ENCODE peak calls at places on chromosome 20, in eight cellular contexts. One of them, this sample, is unnamed.
A peak's percentile ranks its signal among the peaks of the same experiment; 100 is the strongest.

GRCh38 chr20:62887147-62887859 is 25.7 kb upstream of the TCFL5 start:
- DNase-seq in foreskin fibroblast: peak; percentile 89
- DNase-seq in GM12864: no peak
- DNase-seq in CD4-positive, alpha-beta T cell: no peak
- DNase-seq in AG09319: peak; percentile 32
- DNase-seq in mammary epithelial cell: peak; percentile 75
- DNase-seq in Peyer's patch: peak; percentile 34
- DNase-seq in mesothelial cell of epicardium: no peak
- DNase-seq in this sample: no peak

GRCh38 chr20:33915726-33916331 is 77.9 kb upstream of the RALY start:
- DNase-seq in foreskin fibroblast: no peak
- DNase-seq in GM12864: no peak
- DNase-seq in CD4-positive, alpha-beta T cell: peak; percentile 40
- DNase-seq in AG09319: no peak
- DNase-seq in mammary epithelial cell: peak; percentile 15
- DNase-seq in Peyer's patch: peak; percentile 44
- DNase-seq in mesothelial cell of epicardium: no peak
- DNase-seq in this sample: peak; percentile 70

GRCh38 chr20:47704746-47705496 is 80.4 kb downstream of the SULF2 start:
- DNase-seq in foreskin fibroblast: no peak
- DNase-seq in GM12864: no peak
- DNase-seq in CD4-positive, alpha-beta T cell: no peak
- DNase-seq in AG09319: no peak
- DNase-seq in mammary epithelial cell: peak; percentile 47
- DNase-seq in Peyer's patch: no peak
- DNase-seq in mesothelial cell of epicardium: no peak
- DNase-seq in this sample: no peak

GRCh38 chr20:728022-728944 is 40.0 kb downstream of the SLC52A3 start:
- DNase-seq in foreskin fibroblast: peak; percentile 20
- DNase-seq in GM12864: no peak
- DNase-seq in CD4-positive, alpha-beta T cell: peak; percentile 18
- DNase-seq in AG09319: no peak
- DNase-seq in mammary epithelial cell: no peak
- DNase-seq in Peyer's patch: no peak
- DNase-seq in mesothelial cell of epicardium: peak; percentile 87
- DNase-seq in this sample: peak; percentile 81

GRCh38 chr20:61185181-61185580 is 66.9 kb upstream of the CDH4 start:
- DNase-seq in foreskin fibroblast: no peak
- DNase-seq in GM12864: no peak
- DNase-seq in CD4-positive, alpha-beta T cell: no peak
- DNase-seq in AG09319: no peak
- DNase-seq in mammary epithelial cell: peak; percentile 43
- DNase-seq in Peyer's patch: no peak
- DNase-seq in mesothelial cell of epicardium: no peak
- DNase-seq in this sample: no peak

GRCh38 chr20:64116016-64116415 is 8.7 kb upstream of the NPBWR2 start:
- DNase-seq in foreskin fibroblast: no peak
- DNase-seq in GM12864: no peak
- DNase-seq in CD4-positive, alpha-beta T cell: no peak
- DNase-seq in AG09319: no peak
- DNase-seq in mammary epithelial cell: no peak
- DNase-seq in Peyer's patch: peak; percentile 13
- DNase-seq in mesothelial cell of epicardium: peak; percentile 34
- DNase-seq in this sample: no peak

GRCh38 chr20:12882832-12883506 is 125.8 kb upstream of the SPTLC3 start:
- DNase-seq in foreskin fibroblast: peak; percentile 7
- DNase-seq in GM12864: no peak
- DNase-seq in CD4-positive, alpha-beta T cell: no peak
- DNase-seq in AG09319: no peak
- DNase-seq in mammary epithelial cell: peak; percentile 51
- DNase-seq in Peyer's patch: no peak
- DNase-seq in mesothelial cell of epicardium: no peak
- DNase-seq in this sample: no peak

GRCh38 chr20:58131111-58131510 is 97.3 kb downstream of the ANKRD60 start:
- DNase-seq in foreskin fibroblast: peak; percentile 71
- DNase-seq in GM12864: no peak
- DNase-seq in CD4-positive, alpha-beta T cell: no peak
- DNase-seq in AG09319: no peak
- DNase-seq in mammary epithelial cell: no peak
- DNase-seq in Peyer's patch: no peak
- DNase-seq in mesothelial cell of epicardium: no peak
- DNase-seq in this sample: no peak

GRCh38 chr20:20373046-20373706 is 5.3 kb downstream of the INSM1 start:
- DNase-seq in foreskin fibroblast: peak; percentile 50
- DNase-seq in GM12864: no peak
- DNase-seq in CD4-positive, alpha-beta T cell: no peak
- DNase-seq in AG09319: no peak
- DNase-seq in mammary epithelial cell: peak; percentile 64
- DNase-seq in Peyer's patch: no peak
- DNase-seq in mesothelial cell of epicardium: no peak
- DNase-seq in this sample: no peak

GRCh38 chr20:34089655-34090324 is 22.3 kb downstream of the EIF2S2 start:
- DNase-seq in foreskin fibroblast: no peak
- DNase-seq in GM12864: no peak
- DNase-seq in CD4-positive, alpha-beta T cell: no peak
- DNase-seq in AG09319: no peak
- DNase-seq in mammary epithelial cell: no peak
- DNase-seq in Peyer's patch: no peak
- DNase-seq in mesothelial cell of epicardium: no peak
- DNase-seq in this sample: no peak

GRCh38 chr20:14507711-14508110 is 170.3 kb upstream of the FLRT3 start:
- DNase-seq in foreskin fibroblast: no peak
- DNase-seq in GM12864: no peak
- DNase-seq in CD4-positive, alpha-beta T cell: no peak
- DNase-seq in AG09319: no peak
- DNase-seq in mammary epithelial cell: no peak
- DNase-seq in Peyer's patch: no peak
- DNase-seq in mesothelial cell of epicardium: no peak
- DNase-seq in this sample: no peak

GRCh38 chr20:6402026-6402425 is 279.2 kb upstream of the FERMT1 start:
- DNase-seq in foreskin fibroblast: no peak
- DNase-seq in GM12864: no peak
- DNase-seq in CD4-positive, alpha-beta T cell: no peak
- DNase-seq in AG09319: no peak
- DNase-seq in mammary epithelial cell: no peak
- DNase-seq in Peyer's patch: no peak
- DNase-seq in mesothelial cell of epicardium: no peak
- DNase-seq in this sample: no peak

GRCh38 chr20:61436268-61436667 is 184.2 kb downstream of the CDH4 start:
- DNase-seq in foreskin fibroblast: peak; percentile 34
- DNase-seq in GM12864: no peak
- DNase-seq in CD4-positive, alpha-beta T cell: no peak
- DNase-seq in AG09319: no peak
- DNase-seq in mammary epithelial cell: peak; percentile 90
- DNase-seq in Peyer's patch: no peak
- DNase-seq in mesothelial cell of epicardium: no peak
- DNase-seq in this sample: no peak

GRCh38 chr20:32474009-32474716 is 111.0 kb downstream of the NOL4L start:
- DNase-seq in foreskin fibroblast: no peak
- DNase-seq in GM12864: no peak
- DNase-seq in CD4-positive, alpha-beta T cell: no peak
- DNase-seq in AG09319: no peak
- DNase-seq in mammary epithelial cell: no peak
- DNase-seq in Peyer's patch: no peak
- DNase-seq in mesothelial cell of epicardium: peak; percentile 37
- DNase-seq in this sample: no peak

GRCh38 chr20:10653593-10654288 is 20.1 kb downstream of the JAG1 start:
- DNase-seq in foreskin fibroblast: peak; percentile 31
- DNase-seq in GM12864: no peak
- DNase-seq in CD4-positive, alpha-beta T cell: no peak
- DNase-seq in AG09319: peak; percentile 62
- DNase-seq in mammary epithelial cell: no peak
- DNase-seq in Peyer's patch: no peak
- DNase-seq in mesothelial cell of epicardium: no peak
- DNase-seq in this sample: no peak

GRCh38 chr20:44959082-44959895 is 908 bp downstream of the TOMM34 start:
- DNase-seq in foreskin fibroblast: peak; percentile 76
- DNase-seq in GM12864: no peak
- DNase-seq in CD4-positive, alpha-beta T cell: peak; percentile 26
- DNase-seq in AG09319: no peak
- DNase-seq in mammary epithelial cell: peak; percentile 86
- DNase-seq in Peyer's patch: peak; percentile 58
- DNase-seq in mesothelial cell of epicardium: peak; percentile 49
- DNase-seq in this sample: peak; percentile 58
- TF ChIP-seq CTCF in foreskin fibroblast: no peak
- TF ChIP-seq CTCF in GM12864: no peak
- TF ChIP-seq CTCF in CD4-positive, alpha-beta T cell: no peak
- TF ChIP-seq CTCF in AG09319: no peak
- TF ChIP-seq CTCF in mammary epithelial cell: no peak
- TF ChIP-seq CTCF in Peyer's patch: no peak
- TF ChIP-seq CTCF in mesothelial cell of epicardium: no peak
- TF ChIP-seq CTCF in this sample: no peak

DNA sequence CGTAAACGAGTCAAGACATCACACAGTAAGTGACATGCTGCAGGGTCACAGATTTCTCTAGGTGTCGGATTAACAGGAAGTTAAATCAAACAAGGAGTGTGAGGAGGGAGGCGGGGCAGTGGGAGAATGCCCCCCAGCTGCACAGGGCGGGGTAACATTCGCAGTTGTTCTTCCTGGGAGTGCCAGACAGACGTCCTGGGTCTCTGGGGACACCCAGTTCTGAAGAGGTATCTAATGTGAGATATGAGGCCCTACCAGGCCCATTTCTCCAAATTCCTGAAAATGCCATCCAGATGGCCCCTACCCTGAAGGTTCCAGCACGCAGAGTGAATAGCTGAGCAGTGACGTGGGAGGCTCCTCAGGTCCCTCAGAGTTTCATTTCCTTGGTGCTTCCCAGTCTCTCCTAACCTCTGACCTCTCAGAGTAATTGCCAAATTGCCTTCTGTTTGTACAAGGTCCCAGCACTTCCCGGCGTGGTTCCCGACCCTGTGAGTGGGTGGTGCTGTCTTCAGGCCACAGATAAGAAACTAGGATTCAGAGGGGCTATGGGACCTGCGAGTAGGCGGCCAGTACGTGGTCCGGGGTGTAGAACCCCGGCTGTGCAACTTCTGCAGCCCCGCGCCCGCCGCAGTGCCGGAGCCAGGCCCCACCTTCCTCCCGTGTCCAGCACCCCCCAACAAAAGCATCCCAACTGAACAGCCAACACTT is 1.8 kb downstream of the RRBP1 start:
- DNase-seq in foreskin fibroblast: peak; percentile 72
- DNase-seq in GM12864: no peak
- DNase-seq in CD4-positive, alpha-beta T cell: no peak
- DNase-seq in AG09319: no peak
- DNase-seq in mammary epithelial cell: peak; percentile 40
- DNase-seq in Peyer's patch: no peak
- DNase-seq in mesothelial cell of epicardium: peak; percentile 43
- DNase-seq in this sample: no peak
- TF ChIP-seq CTCF in foreskin fibroblast: no peak
- TF ChIP-seq CTCF in GM12864: no peak
- TF ChIP-seq CTCF in CD4-positive, alpha-beta T cell: no peak
- TF ChIP-seq CTCF in AG09319: no peak
- TF ChIP-seq CTCF in mammary epithelial cell: no peak
- TF ChIP-seq CTCF in Peyer's patch: no peak
- TF ChIP-seq CTCF in mesothelial cell of epicardium: no peak
- TF ChIP-seq CTCF in this sample: no peak

GRCh38 chr20:37408930-37409210 is 62.9 kb downstream of the SRC start:
- DNase-seq in foreskin fibroblast: no peak
- DNase-seq in GM12864: no peak
- DNase-seq in CD4-positive, alpha-beta T cell: no peak
- DNase-seq in AG09319: no peak
- DNase-seq in mammary epithelial cell: no peak
- DNase-seq in Peyer's patch: no peak
- DNase-seq in mesothelial cell of epicardium: no peak
- DNase-seq in this sample: no peak

GRCh38 chr20:37406010-37406998 is 60.4 kb downstream of the SRC start:
- DNase-seq in foreskin fibroblast: no peak
- DNase-seq in GM12864: no peak
- DNase-seq in CD4-positive, alpha-beta T cell: no peak
- DNase-seq in AG09319: no peak
- DNase-seq in mammary epithelial cell: peak; percentile 18
- DNase-seq in Peyer's patch: no peak
- DNase-seq in mesothelial cell of epicardium: peak; percentile 65
- DNase-seq in this sample: peak; percentile 87

GRCh38 chr20:37407573-37408002 is 61.6 kb downstream of the SRC start:
- DNase-seq in foreskin fibroblast: no peak
- DNase-seq in GM12864: no peak
- DNase-seq in CD4-positive, alpha-beta T cell: no peak
- DNase-seq in AG09319: no peak
- DNase-seq in mammary epithelial cell: no peak
- DNase-seq in Peyer's patch: no peak
- DNase-seq in mesothelial cell of epicardium: no peak
- DNase-seq in this sample: no peak

GRCh38 chr20:37407117-37407566 is 61.2 kb downstream of the SRC start:
- DNase-seq in foreskin fibroblast: no peak
- DNase-seq in GM12864: no peak
- DNase-seq in CD4-positive, alpha-beta T cell: no peak
- DNase-seq in AG09319: no peak
- DNase-seq in mammary epithelial cell: peak; percentile 57
- DNase-seq in Peyer's patch: no peak
- DNase-seq in mesothelial cell of epicardium: no peak
- DNase-seq in this sample: no peak

DNA sequence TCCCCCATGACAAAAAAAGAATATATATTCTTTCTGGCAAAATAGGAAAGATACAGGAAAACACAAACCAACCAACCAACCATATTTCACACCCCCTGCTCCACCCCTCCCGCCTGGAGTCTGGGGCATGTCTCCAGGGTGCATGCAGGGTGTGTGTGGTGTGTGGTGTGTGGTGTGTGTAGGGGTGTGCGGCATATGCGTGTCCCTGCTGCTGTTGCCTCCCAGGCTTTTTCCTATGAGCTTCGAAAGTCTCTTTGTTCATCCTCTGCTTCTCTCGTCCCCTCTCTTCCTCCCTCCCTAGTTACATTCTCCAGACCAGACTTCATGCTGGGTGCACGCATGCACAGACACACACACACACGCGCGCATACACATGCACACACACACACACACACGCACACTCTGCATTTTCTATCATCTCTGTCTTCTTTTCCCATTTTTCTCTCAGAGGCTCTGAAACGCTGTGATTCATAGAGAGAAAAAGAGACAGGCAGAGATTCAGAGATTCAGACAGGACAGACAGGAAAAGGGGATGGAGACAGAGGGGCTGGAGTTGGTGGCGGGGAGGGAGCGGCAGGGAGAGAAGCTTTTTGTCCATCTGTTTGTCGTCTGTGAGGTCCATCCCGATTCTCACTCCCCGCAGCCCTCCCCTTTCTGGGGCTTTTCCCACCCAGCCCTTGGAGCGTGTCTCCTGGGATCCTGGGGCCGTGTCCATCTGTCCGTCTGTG is 62.4 kb downstream of the SRC start:
- DNase-seq in foreskin fibroblast: no peak
- DNase-seq in GM12864: no peak
- DNase-seq in CD4-positive, alpha-beta T cell: no peak
- DNase-seq in AG09319: no peak
- DNase-seq in mammary epithelial cell: no peak
- DNase-seq in Peyer's patch: no peak
- DNase-seq in mesothelial cell of epicardium: no peak
- DNase-seq in this sample: no peak
- TF ChIP-seq CTCF in foreskin fibroblast: no peak
- TF ChIP-seq CTCF in GM12864: no peak
- TF ChIP-seq CTCF in CD4-positive, alpha-beta T cell: no peak
- TF ChIP-seq CTCF in AG09319: no peak
- TF ChIP-seq CTCF in mammary epithelial cell: no peak
- TF ChIP-seq CTCF in Peyer's patch: no peak
- TF ChIP-seq CTCF in mesothelial cell of epicardium: no peak
- TF ChIP-seq CTCF in this sample: no peak

DNA sequence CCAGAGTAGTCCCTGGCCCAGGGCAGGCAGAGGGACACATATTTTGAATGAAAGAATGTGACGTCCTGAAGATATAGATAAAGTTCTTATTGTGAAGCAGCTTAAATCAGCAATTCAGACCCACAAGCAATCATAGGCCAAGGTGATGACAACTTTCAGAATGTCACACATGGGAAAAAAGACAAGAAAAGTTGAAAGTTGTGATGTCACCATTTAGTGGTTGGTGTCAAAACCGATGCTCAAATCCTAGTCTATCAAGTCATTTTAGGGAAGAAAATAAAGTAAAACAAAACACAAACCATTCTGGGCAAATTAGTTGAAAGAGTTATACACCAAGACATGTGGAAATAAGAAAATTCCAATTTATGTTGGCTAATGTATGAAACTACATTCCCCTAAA is 710.8 kb downstream of the DOK5 start:
- DNase-seq in foreskin fibroblast: no peak
- DNase-seq in GM12864: no peak
- DNase-seq in CD4-positive, alpha-beta T cell: no peak
- DNase-seq in AG09319: no peak
- DNase-seq in mammary epithelial cell: no peak
- DNase-seq in Peyer's patch: no peak
- DNase-seq in mesothelial cell of epicardium: no peak
- DNase-seq in this sample: no peak
- TF ChIP-seq CTCF in foreskin fibroblast: no peak
- TF ChIP-seq CTCF in GM12864: no peak
- TF ChIP-seq CTCF in CD4-positive, alpha-beta T cell: no peak
- TF ChIP-seq CTCF in AG09319: no peak
- TF ChIP-seq CTCF in mammary epithelial cell: no peak
- TF ChIP-seq CTCF in Peyer's patch: no peak
- TF ChIP-seq CTCF in mesothelial cell of epicardium: no peak
- TF ChIP-seq CTCF in this sample: no peak